ENCODE peak calls at places on chromosome 1, in ten cellular contexts. E is Panc1, A is HL-60, G is breast epithelium, J is sigmoid colon, S is GM12891, Y is HepG2, V is SK-N-SH, X is suprapubic skin, B is spleen. O is an unnamed sample.

GRCh38 chr1:85607126-85607912 is 26.8 kb downstream of the CCN1 start:
- DNase-seq in E (peak), A (no peak), G (no peak), J (no peak), S (no peak), Y (peak), V (no peak), X (no peak), B (no peak), O (no peak)

GRCh38 chr1:176217461-176218099 is 10.5 kb upstream of the COP1 start:
- DNase-seq in E (no peak), A (no peak), G (no peak), J (no peak), S (no peak), Y (no peak), V (no peak), X (no peak), B (no peak), O (no peak)

GRCh38 chr1:29805896-29806160 is 569.5 kb downstream of the PTPRU start:
- DNase-seq in E (no peak), A (no peak), G (no peak), J (no peak), S (no peak), Y (no peak), V (peak), X (no peak), B (no peak), O (peak)

GRCh38 chr1:184764483-184764882 is 9.8 kb upstream of the EDEM3 start:
- DNase-seq in E (no peak), A (no peak), G (no peak), J (no peak), S (no peak), Y (no peak), V (no peak), X (no peak), B (no peak), O (no peak)

GRCh38 chr1:221069956-221070355 is 190.7 kb downstream of the HLX start:
- DNase-seq in E (no peak), A (no peak), G (no peak), J (no peak), S (no peak), Y (no peak), V (no peak), X (no peak), B (no peak), O (no peak)

GRCh38 chr1:196660912-196661311 is 9.1 kb downstream of the CFH start:
- DNase-seq in E (no peak), A (no peak), G (no peak), J (no peak), S (no peak), Y (no peak), V (peak), X (no peak), B (no peak), O (no peak)

GRCh38 chr1:78078358-78078757 is 32.6 kb downstream of the GIPC2 start:
- DNase-seq in E (no peak), A (no peak), G (no peak), J (no peak), S (no peak), Y (no peak), V (no peak), X (no peak), B (no peak), O (no peak)

GRCh38 chr1:155077346-155077745 is 1.3 kb upstream of the EFNA3 start:
- DNase-seq in E (no peak), A (no peak), G (no peak), J (peak), S (no peak), Y (no peak), V (no peak), X (no peak), B (peak), O (no peak)

GRCh38 chr1:248752119-248752931 is 3.2 kb downstream of the LYPD8 start:
- DNase-seq in E (no peak), A (no peak), G (no peak), J (no peak), S (no peak), Y (peak), V (no peak), X (no peak), B (no peak), O (no peak)

GRCh38 chr1:167103236-167103894 is 9.5 kb downstream of the STYXL2 start:
- DNase-seq in E (no peak), A (no peak), G (no peak), J (no peak), S (no peak), Y (no peak), V (no peak), X (no peak), B (no peak), O (no peak)

GRCh38 chr1:41626616-41627375 is 142.3 kb upstream of the EDN2 start:
- DNase-seq in E (no peak), A (no peak), G (no peak), J (peak), S (no peak), Y (no peak), V (no peak), X (no peak), B (no peak), O (no peak)

GRCh38 chr1:204459706-204460105 is 34.9 kb downstream of the PIK3C2B start:
- DNase-seq in E (no peak), A (no peak), G (no peak), J (no peak), S (no peak), Y (no peak), V (no peak), X (no peak), B (peak), O (no peak)

GRCh38 chr1:168234846-168235547 is 9.2 kb downstream of the SFT2D2 start:
- DNase-seq in E (peak), A (no peak), G (no peak), J (no peak), S (peak), Y (peak), V (peak), X (no peak), B (no peak), O (no peak)

GRCh38 chr1:201537966-201538617 is 835 bp upstream of the NAV1 start:
- DNase-seq in E (no peak), A (no peak), G (no peak), J (no peak), S (no peak), Y (no peak), V (no peak), X (no peak), B (no peak), O (no peak)

GRCh38 chr1:204975568-204976235 is 67.3 kb upstream of the CNTN2 start:
- DNase-seq in E (peak), A (no peak), G (no peak), J (no peak), S (peak), Y (peak), V (peak), X (no peak), B (no peak), O (no peak)

GRCh38 chr1:115168026-115168425 is 78.7 kb upstream of the TSPAN2 start:
- DNase-seq in E (no peak), A (no peak), G (no peak), J (no peak), S (no peak), Y (no peak), V (no peak), X (no peak), B (no peak), O (no peak)

DNA sequence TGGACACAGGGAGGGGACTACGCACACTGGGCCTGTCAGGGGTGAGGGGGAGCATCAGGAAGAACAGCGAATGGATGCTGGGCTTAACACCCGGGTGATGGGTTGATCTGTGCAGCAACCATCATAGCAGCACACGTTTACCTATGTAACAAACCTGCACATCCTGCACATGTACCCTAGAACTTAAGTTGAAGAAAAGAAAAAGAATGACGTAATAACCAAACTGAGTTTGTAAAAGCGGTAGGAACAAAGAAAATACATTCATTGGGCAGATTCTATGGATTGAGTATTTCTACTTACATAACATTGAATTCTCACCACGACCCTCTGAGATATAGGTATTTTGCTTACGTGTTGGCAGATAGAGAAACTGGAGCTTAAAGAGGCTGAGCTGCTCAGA is 468.4 kb downstream of the TTLL7 start:
- DNase-seq in E (no peak), A (no peak), G (no peak), J (no peak), S (no peak), Y (no peak), V (no peak), X (no peak), B (no peak), O (no peak)
- TF ChIP-seq POLR2AphosphoS5 in E (no peak), A (no peak), G (no peak), J (no peak), S (no peak), Y (no peak), V (no peak), X (no peak), B (no peak), O (no peak)

GRCh38 chr1:206725053-206725963 is 40.6 kb downstream of the MAPKAPK2 start:
- DNase-seq in E (no peak), A (no peak), G (no peak), J (peak), S (peak), Y (peak), V (peak), X (peak), B (no peak), O (no peak)

GRCh38 chr1:206727981-206728380 is 42.6 kb upstream of the IL19 start:
- DNase-seq in E (no peak), A (no peak), G (no peak), J (no peak), S (no peak), Y (no peak), V (no peak), X (no peak), B (no peak), O (no peak)

GRCh38 chr1:206722751-206723499 is 38.2 kb downstream of the MAPKAPK2 start:
- DNase-seq in E (no peak), A (no peak), G (no peak), J (peak), S (no peak), Y (no peak), V (no peak), X (peak), B (no peak), O (no peak)

GRCh38 chr1:206721454-206721853 is 36.7 kb downstream of the MAPKAPK2 start:
- DNase-seq in E (no peak), A (no peak), G (no peak), J (no peak), S (no peak), Y (no peak), V (no peak), X (no peak), B (no peak), O (no peak)

DNA sequence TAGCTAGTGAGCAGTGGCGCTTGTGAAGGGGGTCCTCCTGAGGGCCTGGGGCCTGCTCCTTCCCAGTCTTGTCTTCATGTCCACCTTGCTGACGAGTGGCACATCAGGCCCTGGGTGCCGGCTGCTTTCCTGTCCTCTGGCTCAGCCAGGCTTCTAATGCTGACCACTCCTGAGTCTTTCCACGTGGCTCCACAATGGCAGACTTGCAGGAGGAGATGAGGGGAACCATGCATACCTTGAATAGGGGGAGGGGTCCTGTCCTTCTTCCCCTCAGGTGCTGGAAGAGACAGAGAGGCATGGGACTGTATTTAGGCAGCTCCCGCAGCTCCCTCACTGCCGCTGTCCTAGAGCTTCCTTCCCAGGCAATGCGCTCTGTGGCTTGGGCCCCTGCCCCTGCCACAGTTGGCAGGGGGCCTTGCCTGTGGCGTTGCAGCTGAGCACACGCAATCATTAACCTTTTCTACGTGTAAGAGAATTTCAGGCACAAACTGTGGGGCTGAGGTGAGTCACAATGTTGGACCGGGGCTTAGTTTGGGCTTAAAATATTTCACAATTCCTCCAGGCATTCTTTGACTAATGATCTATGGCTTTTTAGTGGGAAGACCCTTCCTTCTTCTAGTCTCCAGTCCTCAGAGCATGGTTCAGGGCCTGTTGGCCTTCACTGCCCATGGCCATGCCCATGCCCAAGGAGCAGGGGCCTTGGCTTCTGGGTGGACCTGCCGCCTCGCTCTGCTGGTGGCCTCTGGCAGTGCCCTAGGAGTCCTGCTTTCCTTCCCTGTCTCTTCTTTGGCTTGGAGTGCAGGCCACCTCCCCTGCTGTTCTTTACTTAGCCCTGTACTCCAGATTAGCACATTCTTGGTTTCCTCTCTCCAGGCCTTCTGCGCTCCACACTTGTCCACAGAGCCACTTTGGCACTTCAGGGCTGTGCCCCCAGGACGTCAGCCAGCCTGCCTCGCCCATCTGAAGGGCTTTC is 39.1 kb downstream of the MAPKAPK2 start:
- DNase-seq in E (no peak), A (peak), G (no peak), J (peak), S (no peak), Y (no peak), V (no peak), X (peak), B (no peak), O (no peak)
- TF ChIP-seq POLR2AphosphoS5 in E (no peak), A (no peak), G (peak), J (peak), S (no peak), Y (no peak), V (no peak), X (no peak), B (no peak), O (no peak)

GRCh38 chr1:209692745-209693504 is 11.7 kb upstream of the HSD11B1 start:
- DNase-seq in E (peak), A (no peak), G (peak), J (peak), S (no peak), Y (peak), V (peak), X (peak), B (peak), O (no peak)

GRCh38 chr1:209692296-209692695 is 12.3 kb upstream of the HSD11B1 start:
- DNase-seq in E (no peak), A (no peak), G (no peak), J (no peak), S (no peak), Y (no peak), V (no peak), X (no peak), B (no peak), O (no peak)

GRCh38 chr1:209697082-209697481 is 7.6 kb upstream of the HSD11B1 start:
- DNase-seq in E (no peak), A (no peak), G (no peak), J (no peak), S (no peak), Y (no peak), V (no peak), X (no peak), B (no peak), O (no peak)

DNA sequence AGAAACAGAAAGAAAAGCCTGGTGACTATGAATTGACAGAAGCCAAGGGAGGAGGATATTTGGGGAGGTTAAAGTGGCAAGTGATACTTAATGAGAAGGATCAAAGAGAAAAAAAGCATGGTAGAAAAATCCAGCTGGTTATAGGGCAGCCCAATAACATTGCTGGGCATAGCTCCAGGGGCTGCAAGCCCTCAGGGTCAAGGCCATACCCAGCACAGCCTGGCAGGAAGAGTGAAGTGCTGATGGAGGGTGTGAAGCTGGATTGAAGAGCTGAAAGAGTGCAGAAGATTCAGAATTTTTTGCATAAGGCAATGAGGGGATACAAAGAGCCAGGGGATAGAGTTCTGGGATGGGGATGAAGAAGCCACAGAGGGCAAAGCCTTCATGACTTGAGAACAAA is 8.0 kb upstream of the HSD11B1 start:
- DNase-seq in E (no peak), A (no peak), G (no peak), J (no peak), S (no peak), Y (no peak), V (no peak), X (no peak), B (no peak), O (no peak)
- TF ChIP-seq POLR2AphosphoS5 in E (no peak), A (no peak), G (no peak), J (no peak), S (no peak), Y (no peak), V (no peak), X (no peak), B (no peak), O (no peak)

GRCh38 chr1:75132421-75133381 is 1.5 kb upstream of the LHX8 start:
- DNase-seq in E (no peak), A (no peak), G (no peak), J (no peak), S (no peak), Y (no peak), V (no peak), X (no peak), B (no peak), O (no peak)
- TF ChIP-seq POLR2AphosphoS5 in E (no peak), A (no peak), G (no peak), J (no peak), S (no peak), Y (no peak), V (no peak), X (no peak), B (no peak), O (no peak)

DNA sequence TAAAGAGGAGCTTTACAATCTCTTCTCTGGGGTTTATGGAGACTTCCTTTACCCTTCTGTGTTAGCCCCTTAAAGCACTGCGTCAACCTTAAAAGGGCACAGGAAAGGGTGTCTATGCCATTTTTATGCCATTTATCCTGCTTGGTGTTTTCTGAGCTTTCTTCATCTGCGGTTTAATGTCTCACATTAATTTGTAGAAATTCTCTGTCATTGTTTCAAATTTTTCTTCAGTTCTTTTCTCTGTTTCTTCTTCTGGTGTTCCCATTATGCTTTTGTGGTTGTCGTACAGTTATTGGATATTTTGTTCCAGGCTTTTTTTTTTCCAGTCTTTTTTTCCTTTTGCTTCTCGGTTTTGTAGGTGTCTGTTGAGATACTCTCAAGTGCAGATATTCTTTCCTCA is 107.9 kb downstream of the OSBPL9 start:
- DNase-seq in E (no peak), A (no peak), G (no peak), J (no peak), S (no peak), Y (no peak), V (no peak), X (no peak), B (no peak), O (no peak)
- TF ChIP-seq POLR2AphosphoS5 in E (no peak), A (no peak), G (no peak), J (no peak), S (no peak), Y (no peak), V (no peak), X (no peak), B (no peak), O (no peak)

GRCh38 chr1:22643381-22643780 is at the start of gene C1QC:
- DNase-seq in E (no peak), A (no peak), G (no peak), J (peak), S (no peak), Y (no peak), V (no peak), X (no peak), B (no peak), O (no peak)

GRCh38 chr1:22641906-22642636 is 1.4 kb upstream of the C1QC start:
- DNase-seq in E (peak), A (no peak), G (peak), J (peak), S (peak), Y (peak), V (peak), X (peak), B (peak), O (no peak)

GRCh38 chr1:22643928-22644327 is 495 bp downstream of the C1QC start:
- DNase-seq in E (no peak), A (no peak), G (no peak), J (no peak), S (no peak), Y (no peak), V (no peak), X (no peak), B (no peak), O (no peak)

GRCh38 chr1:22646359-22646758 is 2.9 kb downstream of the C1QC start:
- DNase-seq in E (no peak), A (no peak), G (no peak), J (no peak), S (no peak), Y (no peak), V (no peak), X (no peak), B (no peak), O (no peak)

DNA sequence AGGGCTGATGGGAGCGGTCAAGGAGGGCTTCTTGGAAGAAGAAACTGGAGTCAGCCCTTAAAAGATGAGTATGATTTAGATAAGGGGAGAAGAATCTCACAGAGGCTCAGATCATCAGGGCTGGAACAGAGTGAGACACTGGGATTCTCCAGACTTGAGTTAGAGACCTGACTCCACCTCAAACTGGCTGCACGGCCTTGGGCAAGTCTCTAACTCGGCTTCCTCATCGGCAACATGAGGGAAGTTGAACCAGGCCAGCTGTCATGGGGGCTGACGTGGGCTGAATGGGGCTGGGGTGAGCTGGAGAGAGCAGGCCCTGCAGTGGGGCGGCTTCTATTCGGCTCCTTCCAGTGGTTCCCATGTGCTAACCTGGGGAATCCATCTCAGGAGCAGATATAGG is 2.5 kb downstream of the C1QC start:
- DNase-seq in E (no peak), A (no peak), G (no peak), J (no peak), S (no peak), Y (no peak), V (no peak), X (no peak), B (no peak), O (no peak)
- TF ChIP-seq POLR2AphosphoS5 in E (no peak), A (no peak), G (no peak), J (no peak), S (no peak), Y (no peak), V (no peak), X (no peak), B (peak), O (no peak)

DNA sequence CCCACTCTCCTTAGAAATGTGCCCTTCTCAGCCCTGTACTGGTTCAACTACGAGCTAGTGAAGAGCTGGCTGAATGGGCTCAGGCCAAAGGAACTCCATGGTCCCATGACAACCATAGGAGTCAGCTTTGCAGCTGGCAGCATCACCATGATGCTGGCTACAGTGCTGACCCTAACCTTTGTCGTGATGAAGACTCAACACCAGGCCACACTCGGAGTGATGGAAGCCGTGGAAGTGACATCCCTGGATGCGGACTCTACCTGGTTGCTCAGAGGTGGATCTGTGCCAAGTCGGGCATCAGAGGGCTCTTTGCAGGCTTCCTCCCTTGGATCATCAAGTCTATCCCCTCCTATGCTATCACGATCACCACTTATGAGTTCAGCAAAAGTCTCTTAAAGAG is 11.6 kb downstream of the KDM5B start:
- DNase-seq in E (no peak), A (no peak), G (no peak), J (no peak), S (no peak), Y (no peak), V (no peak), X (no peak), B (no peak), O (no peak)
- TF ChIP-seq POLR2AphosphoS5 in E (no peak), A (no peak), G (no peak), J (no peak), S (no peak), Y (no peak), V (no peak), X (no peak), B (no peak), O (no peak)

O was measured in vagina.